ENCODE peak calls at places on chromosomes 3 and 15, in five cellular contexts. M is hypothalamus; P is coronary artery; Z is neuronal stem cell; H is stimulated activated CD8-positive, alpha-beta memory T cell treated with anti-CD3 and anti-CD28 coated beads, Interleukin-2, amount 100 ng/mL, for 48 hours. S is an unnamed sample.

GRCh38 chr15:76163429-76164020 is 103.7 kb downstream of the TMEM266 start:
- DNase-seq in M (no peak), H (no peak), Z (no peak), P (no peak), S (peak; percentile 73)

GRCh38 chr15:100703032-100703578 is 100.7 kb downstream of the ASB7 start:
- DNase-seq in Z (no peak), M (no peak), H (no peak), P (peak; percentile 19), S (no peak)

GRCh38 chr3:123766195-123767019 is 117.7 kb downstream of the MYLK start:
- DNase-seq in H (no peak), M (no peak), P (no peak), Z (no peak), S (peak; percentile 17)

GRCh38 chr15:76289582-76289981 is 21.7 kb downstream of the ETFA start:
- DNase-seq in P (no peak), Z (no peak), M (no peak), H (no peak), S (no peak)

GRCh38 chr3:42266085-42266484 is at the start of gene CCK:
- DNase-seq in M (no peak), P (no peak), Z (no peak), H (no peak), S (no peak)

GRCh38 chr3:112089956-112090898 is 4.0 kb downstream of the C3orf52 start:
- DNase-seq in P (no peak), H (no peak), Z (no peak), M (no peak), S (no peak)

GRCh38 chr3:172332256-172333041 is 115.8 kb downstream of the GHSR start:
- DNase-seq in Z (peak; percentile 62), P (no peak), M (no peak), H (peak; percentile 15), S (peak; percentile 86)

GRCh38 chr15:99999282-100000070 is 266.2 kb upstream of the LYSMD4 start:
- DNase-seq in Z (no peak), M (no peak), P (no peak), H (no peak), S (no peak)

GRCh38 chr15:79535536-79535935 is 103.4 kb downstream of the MINAR1 start:
- DNase-seq in H (no peak), Z (no peak), M (no peak), P (no peak), S (no peak)

GRCh38 chr3:195697582-195698324 is 23.0 kb upstream of the MUC20 start:
- DNase-seq in M (no peak), P (no peak), H (no peak), Z (peak; percentile 35), S (no peak)

GRCh38 chr3:32451049-32451659 is 51.5 kb downstream of the CMTM6 start:
- DNase-seq in Z (peak; percentile 40), H (no peak), P (no peak), M (no peak), S (peak; percentile 7)

S was measured in testis.